ENCODE peak calls at places on chromosomes 16 and 17, in ten cellular contexts. K is astrocyte of the cerebellum, A is heart left ventricle, T is neural progenitor cell, D is uterus, U is adrenal gland, Y is lung, I is fibroblast of lung, R is upper lobe of right lung, O is stomach. G is an unnamed sample.

GRCh38 chr17:76683011-76683755 is 27.6 kb downstream of the MXRA7 start:
- DNase-seq in K (no peak), A (no peak), T (peak; percentile 64), D (no peak), U (no peak), Y (no peak), I (no peak), R (no peak), O (no peak), G (no peak)

GRCh38 chr16:81716478-81717210 is 62.4 kb upstream of the PLCG2 start:
- DNase-seq in K (no peak), A (no peak), T (no peak), D (no peak), U (no peak), Y (no peak), I (no peak), R (no peak), O (no peak), G (no peak)

GRCh38 chr16:48385272-48385953 is at the start of gene SIAH1:
- DNase-seq in K (no peak), A (peak; percentile 93), T (peak; percentile 95), D (peak; percentile 89), U (peak; percentile 80), Y (peak; percentile 81), I (peak; percentile 75), R (peak; percentile 92), O (peak; percentile 90), G (peak; percentile 95)

GRCh38 chr17:17355426-17355825 is 52.3 kb downstream of the NT5M start:
- DNase-seq in K (no peak), A (peak; percentile 48), T (no peak), D (peak; percentile 8), U (no peak), Y (no peak), I (no peak), R (peak; percentile 46), O (no peak), G (no peak)

GRCh38 chr16:27773344-27773743 is 223.4 kb downstream of the KATNIP start:
- DNase-seq in K (no peak), A (no peak), T (no peak), D (no peak), U (no peak), Y (no peak), I (no peak), R (no peak), O (no peak), G (no peak)

GRCh38 chr16:83458612-83459011 is 349.2 kb upstream of the HSBP1 start:
- DNase-seq in K (no peak), A (no peak), T (no peak), D (no peak), U (no peak), Y (no peak), I (peak; percentile 24), R (no peak), O (no peak), G (no peak)

GRCh38 chr17:81869221-81870154 is 1.6 kb downstream of the ARHGDIA start:
- DNase-seq in K (no peak), A (peak; percentile 78), T (peak; percentile 68), D (peak; percentile 61), U (no peak), Y (no peak), I (peak; percentile 32), R (peak; percentile 70), O (peak; percentile 33), G (peak; percentile 90)

GRCh38 chr16:66267287-66268137 is 99.0 kb upstream of the CDH5 start:
- DNase-seq in K (no peak), A (no peak), T (no peak), D (no peak), U (no peak), Y (no peak), I (no peak), R (peak; percentile 40), O (no peak), G (peak; percentile 63)

GRCh38 chr16:19011169-19011731 is 27.5 kb downstream of the TMC7 start:
- DNase-seq in K (no peak), A (no peak), T (no peak), D (no peak), U (no peak), Y (no peak), I (no peak), R (no peak), O (no peak), G (no peak)

GRCh38 chr16:19017179-19017578 is 33.4 kb downstream of the TMC7 start:
- DNase-seq in K (no peak), A (no peak), T (no peak), D (no peak), U (no peak), Y (no peak), I (no peak), R (no peak), O (no peak), G (no peak)

GRCh38 chr16:19008770-19009169 is 25.0 kb downstream of the TMC7 start:
- DNase-seq in K (no peak), A (no peak), T (no peak), D (no peak), U (no peak), Y (no peak), I (peak; percentile 41), R (no peak), O (no peak), G (no peak)

DNA sequence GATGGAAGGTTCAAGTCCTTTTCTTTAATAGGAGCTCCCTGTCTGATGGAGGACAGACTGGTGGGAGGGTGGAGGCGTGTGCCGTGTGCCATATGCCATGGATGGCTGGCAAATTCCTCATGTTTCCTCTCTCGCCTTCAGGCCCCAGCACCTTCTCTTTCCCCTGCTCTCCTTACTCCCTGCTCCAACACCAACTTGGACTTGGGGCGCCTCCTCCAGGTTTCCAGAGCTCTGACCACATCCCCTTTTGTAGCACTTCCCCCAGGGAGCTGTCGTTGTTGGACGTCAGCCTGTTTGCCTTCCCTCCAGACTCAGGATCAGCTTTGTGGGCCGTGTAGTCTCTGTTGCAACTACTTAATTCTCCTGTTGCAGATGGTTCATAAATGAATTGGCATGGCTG is 30.7 kb downstream of the TMC7 start:
- DNase-seq in K (no peak), A (no peak), T (no peak), D (no peak), U (no peak), Y (peak; percentile 45), I (no peak), R (peak; percentile 68), O (no peak), G (no peak)
- TF ChIP-seq CTCF in K (no peak), A (no peak), T (no peak), D (no peak), U (no peak), Y (no peak), I (no peak), R (no peak), O (no peak), G (no peak)

GRCh38 chr16:88662222-88662842 is 559 bp downstream of the MVD start:
- DNase-seq in K (no peak), A (no peak), T (peak; percentile 49), D (no peak), U (no peak), Y (no peak), I (no peak), R (peak; percentile 68), O (no peak), G (no peak)

GRCh38 chr16:88659160-88659559 is 3.7 kb downstream of the MVD start:
- DNase-seq in K (no peak), A (no peak), T (no peak), D (no peak), U (no peak), Y (no peak), I (no peak), R (no peak), O (no peak), G (no peak)

GRCh38 chr16:88665570-88665969 is 2.7 kb upstream of the MVD start:
- DNase-seq in K (no peak), A (no peak), T (no peak), D (no peak), U (no peak), Y (no peak), I (no peak), R (no peak), O (no peak), G (no peak)

GRCh38 chr16:88665148-88665547 is 2.3 kb upstream of the MVD start:
- DNase-seq in K (no peak), A (no peak), T (no peak), D (no peak), U (no peak), Y (no peak), I (no peak), R (no peak), O (peak; percentile 49), G (no peak)

DNA sequence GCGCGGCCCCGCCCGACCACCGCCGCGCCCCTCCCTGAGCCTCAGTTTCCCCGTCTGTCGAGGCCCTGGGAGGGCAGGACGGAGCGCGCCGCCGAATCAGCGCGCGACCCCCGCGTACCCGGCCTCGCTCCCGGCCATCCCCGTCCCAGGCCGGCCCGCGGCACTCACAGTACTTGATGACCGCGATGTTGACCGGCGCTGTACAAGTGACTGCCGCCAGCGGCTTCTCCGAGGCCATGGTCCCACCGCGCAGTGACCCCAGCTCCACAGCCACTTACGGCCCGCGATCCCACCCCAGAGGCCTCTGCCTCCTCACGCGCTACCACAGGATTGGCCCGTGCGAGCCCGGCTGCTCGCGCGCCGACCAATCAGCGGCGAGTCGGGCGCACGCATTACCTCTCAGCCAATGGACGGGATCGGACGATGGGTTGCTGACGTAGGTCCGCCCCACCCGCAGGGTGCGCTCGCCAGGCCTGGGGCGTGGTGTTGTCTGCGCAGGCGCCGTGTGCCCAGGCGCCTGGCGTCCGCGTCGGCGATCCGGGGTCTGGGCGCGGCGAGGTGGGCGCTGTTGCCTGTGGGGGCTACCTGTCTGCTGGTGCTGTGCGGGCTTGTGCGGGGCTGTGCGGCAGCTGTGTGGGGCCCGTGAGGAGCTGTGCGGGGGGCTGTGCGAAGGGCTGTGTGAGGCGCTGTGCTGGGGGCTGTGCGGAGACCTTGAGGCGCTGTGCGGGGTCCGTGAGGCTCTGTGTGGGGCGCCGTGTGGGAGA is at the start of gene MVD:
- DNase-seq in K (peak; percentile 95), A (peak; percentile 99), T (peak; percentile 99), D (peak; percentile 96), U (peak; percentile 98), Y (peak; percentile 97), I (peak; percentile 98), R (peak; percentile 98), O (peak; percentile 97), G (peak; percentile 99)
- TF ChIP-seq CTCF in K (no peak), A (peak; percentile 8), T (peak; percentile 7), D (no peak), U (peak; percentile 7), Y (no peak), I (no peak), R (no peak), O (no peak), G (no peak)

GRCh38 chr16:23482778-23483177 is 27.5 kb downstream of the GGA2 start:
- DNase-seq in K (no peak), A (no peak), T (no peak), D (no peak), U (no peak), Y (no peak), I (no peak), R (no peak), O (no peak), G (no peak)
- TF ChIP-seq CTCF in K (no peak), A (no peak), T (no peak), D (no peak), U (no peak), Y (no peak), I (no peak), R (no peak), O (no peak), G (no peak)

DNA sequence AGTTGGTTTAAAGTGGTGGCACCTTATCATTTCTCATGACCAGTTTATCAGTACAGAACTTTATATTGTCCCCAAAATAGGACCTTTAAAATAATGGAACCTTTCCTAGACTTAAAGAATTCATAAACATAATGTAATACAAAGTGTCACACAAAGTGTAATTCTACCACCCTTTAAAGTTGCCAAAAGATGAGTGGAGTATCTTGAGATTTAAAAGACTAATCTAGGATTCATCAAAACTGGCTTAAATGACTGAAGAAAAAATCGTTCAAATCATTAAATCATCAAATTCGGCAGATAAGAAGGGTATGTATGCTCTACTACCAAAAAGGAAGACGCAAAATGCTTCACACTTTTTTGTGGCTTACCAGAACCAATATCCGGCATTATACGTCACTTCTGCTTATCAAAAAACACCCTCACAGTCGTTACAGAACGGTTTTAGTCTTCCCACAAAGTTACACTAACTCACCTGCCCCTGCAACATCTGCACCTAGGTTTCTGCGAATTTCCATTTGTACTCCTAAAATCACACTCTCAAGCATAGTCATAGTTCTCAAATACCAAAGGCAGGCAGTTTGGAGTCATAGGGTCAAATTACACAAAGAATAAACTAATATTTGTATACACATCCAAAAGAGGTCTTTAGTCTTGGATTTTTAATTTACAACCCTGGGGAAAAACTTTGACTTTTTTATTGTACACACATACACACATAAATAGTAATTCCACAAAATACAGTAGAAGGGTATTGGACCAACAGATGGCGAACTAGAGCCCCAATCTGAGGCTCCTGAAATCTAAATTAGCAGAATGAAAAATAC is 1.4 kb upstream of the KANSL1 start:
- DNase-seq in K (no peak), A (no peak), T (peak; percentile 33), D (no peak), U (no peak), Y (no peak), I (peak; percentile 80), R (no peak), O (no peak), G (no peak)
- TF ChIP-seq CTCF in K (peak; percentile 68), A (peak; percentile 46), T (peak; percentile 71), D (peak; percentile 12), U (peak; percentile 25), Y (peak; percentile 22), I (peak; percentile 80), R (peak; percentile 48), O (no peak), G (peak; percentile 68)

G was measured in osteocyte.